ENCODE peak calls at places on chromosomes 6 and 20, in five cellular contexts. H, Z, G, T and S are unnamed samples. For H3K36me3, the result is how much of the 10 kb centered on the place peaks cover.

GRCh38 chr6:75830959-75831885 is 82.2 kb downstream of the MYO6 start:
- DNase-seq in Z (peak), G (no peak), H (peak), T (no peak), S (no peak)

GRCh38 chr6:146133866-146134265 is 105.0 kb downstream of the GRM1 start:
- DNase-seq in T (no peak), Z (no peak), H (no peak), G (no peak), S (no peak)

GRCh38 chr20:884983-885952 is 30.9 kb downstream of the ANGPT4 start:
- DNase-seq in Z (peak), H (peak), T (peak), G (peak), S (peak)

GRCh38 chr20:37042986-37043972 is 52.5 kb downstream of the RBL1 start:
- DNase-seq in T (no peak), H (no peak), G (no peak), Z (no peak), S (no peak)

GRCh38 chr6:146944077-146944476 is 260.1 kb upstream of the STXBP5 start:
- DNase-seq in H (no peak), Z (no peak), G (no peak), T (no peak), S (no peak)

GRCh38 chr20:38143646-38144554 is 21.2 kb downstream of the TGM2 start:
- DNase-seq in H (peak), Z (peak), G (peak), T (no peak), S (no peak)

GRCh38 chr20:34013532-34013931 is 19.8 kb downstream of the RALY start:
- DNase-seq in G (no peak), T (no peak), H (no peak), Z (no peak), S (no peak)

GRCh38 chr6:54315692-54316091 is 7.5 kb downstream of the TINAG start:
- DNase-seq in Z (no peak), T (no peak), H (peak), G (no peak), S (no peak)

GRCh38 chr6:5275497-5275896 is 14.2 kb downstream of the FARS2 start:
- DNase-seq in H (no peak), T (no peak), G (no peak), Z (no peak), S (no peak)

GRCh38 chr6:114087496-114087895 is 116.5 kb upstream of the HDAC2 start:
- DNase-seq in G (no peak), H (peak), Z (no peak), T (no peak), S (no peak)

GRCh38 chr6:10030942-10031537 is 383.8 kb downstream of the TFAP2A start:
- DNase-seq in T (no peak), Z (peak), H (no peak), G (peak), S (no peak)

GRCh38 chr6:130385059-130385695 is 19.4 kb downstream of the TMEM200A start:
- DNase-seq in Z (no peak), G (no peak), H (no peak), T (no peak), S (no peak)

GRCh38 chr20:40767530-40767924 is 78.5 kb upstream of the MAFB start:
- DNase-seq in G (no peak), T (no peak), Z (no peak), H (no peak), S (no peak)

GRCh38 chr6:41599015-41599835 is 39.0 kb upstream of the MDFI start:
- DNase-seq in G (no peak), Z (no peak), H (no peak), T (no peak), S (no peak)

GRCh38 chr6:26329763-26330511 is 35.1 kb upstream of the BTN3A2 start:
- DNase-seq in Z (peak), H (peak), G (peak), T (peak), S (no peak)

GRCh38 chr20:326645-327031 is 1.3 kb downstream of the SOX12 start:
- DNase-seq in H (no peak), G (no peak), T (no peak), Z (peak), S (peak)

GRCh38 chr6:134173936-134174789 is 121.7 kb upstream of the SLC2A12 start:
- DNase-seq in H (peak), G (peak), Z (peak), T (peak), S (peak)

GRCh38 chr6:12715437-12715836 is 1.1 kb upstream of the PHACTR1 start:
- DNase-seq in H (no peak), Z (no peak), T (no peak), G (no peak), S (no peak)

GRCh38 chr6:134003542-134003951 is 48.9 kb downstream of the SLC2A12 start:
- DNase-seq in Z (no peak), T (no peak), H (peak), G (no peak), S (no peak)

GRCh38 chr6:37783025-37783825 is 36.3 kb upstream of the ZFAND3 start:
- DNase-seq in T (peak), H (peak), Z (no peak), G (no peak), S (no peak)

GRCh38 chr20:63177134-63177784 is 38.7 kb downstream of the YTHDF1 start:
- DNase-seq in T (peak), H (no peak), G (no peak), Z (no peak), S (peak)

GRCh38 chr6:52176550-52176949 is 9.6 kb upstream of the IL17A start:
- DNase-seq in G (no peak), T (no peak), H (no peak), Z (no peak), S (no peak)

GRCh38 chr6:28393912-28394662 is 5.5 kb downstream of the ZSCAN12 start:
- DNase-seq in G (peak), Z (peak), H (peak), T (no peak), S (no peak)
- H4K91ac ChIP-seq in G (no peak), Z (no peak), H (no peak), T (no peak), S (no peak)

GRCh38 chr20:18056174-18057105 is 1.3 kb downstream of the OVOL2 start:
- DNase-seq in G (peak), Z (peak), T (peak), H (no peak), S (no peak)

GRCh38 chr20:18057106-18057993 is at the start of gene OVOL2:
- DNase-seq in Z (no peak), T (peak), G (peak), H (no peak), S (no peak)

GRCh38 chr20:18059603-18060002 is 1.9 kb upstream of the OVOL2 start:
- DNase-seq in Z (no peak), H (no peak), T (no peak), G (no peak), S (no peak)

GRCh38 chr20:18057994-18058349 is 256 bp upstream of the OVOL2 start:
- DNase-seq in Z (no peak), H (no peak), G (no peak), T (no peak), S (no peak)

DNA sequence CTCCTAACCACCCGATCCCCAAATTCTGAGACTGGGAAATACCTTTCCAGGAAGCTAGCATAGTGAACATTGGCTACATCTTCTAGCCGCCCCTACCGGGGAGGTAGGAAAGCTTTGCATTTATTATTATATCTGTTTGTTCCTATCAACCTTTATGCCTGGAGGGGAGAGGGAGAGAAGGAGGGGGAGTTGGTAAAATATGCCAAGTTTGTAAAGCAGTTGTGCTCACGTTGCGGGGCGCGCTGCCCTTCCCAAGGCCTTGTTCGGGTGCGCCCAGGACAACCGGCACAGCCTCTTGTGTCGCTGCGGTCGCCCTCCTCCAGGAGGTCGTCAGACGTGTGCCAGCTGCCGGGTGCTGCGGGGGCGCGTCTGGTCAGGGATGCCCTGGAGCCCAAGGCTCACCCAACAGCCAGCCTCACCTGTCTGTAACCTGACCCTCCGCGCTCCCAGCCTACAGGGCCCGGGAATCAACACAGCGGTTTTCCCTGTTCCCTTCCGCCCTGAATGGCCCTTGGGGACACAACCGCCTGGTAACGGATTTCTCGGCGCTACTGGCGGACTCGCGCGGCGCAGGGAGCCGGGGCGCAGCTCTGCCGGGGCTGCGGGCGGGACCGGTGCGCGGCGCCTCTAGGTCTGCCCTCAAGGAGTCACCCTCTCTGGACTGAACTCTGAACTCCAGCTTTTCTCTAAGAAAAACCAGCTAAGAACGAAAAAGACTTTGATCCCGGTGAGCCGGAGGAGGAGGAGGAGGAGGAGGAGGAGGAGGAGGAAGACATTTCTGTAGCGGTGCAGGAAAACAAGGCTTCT is 1.1 kb upstream of the OVOL2 start:
- DNase-seq in H (no peak), Z (no peak), T (peak), G (peak), S (peak)
- H3K9ac ChIP-seq in H (no peak), Z (no peak), T (no peak), G (no peak), S (no peak)

GRCh38 chr20:49106332-49106731 is 60.2 kb downstream of the CSE1L start:
- DNase-seq in H (no peak), Z (no peak), G (no peak), T (no peak), S (no peak)

GRCh38 chr20:49100934-49101333 is 54.8 kb downstream of the CSE1L start:
- DNase-seq in T (no peak), H (peak), Z (peak), G (no peak), S (no peak)

GRCh38 chr20:49104365-49104648 is 58.2 kb downstream of the CSE1L start:
- DNase-seq in G (no peak), Z (no peak), T (no peak), H (no peak), S (peak)

GRCh38 chr20:49103647-49104364 is 57.7 kb downstream of the CSE1L start:
- DNase-seq in H (no peak), G (no peak), Z (no peak), T (no peak), S (no peak)

DNA sequence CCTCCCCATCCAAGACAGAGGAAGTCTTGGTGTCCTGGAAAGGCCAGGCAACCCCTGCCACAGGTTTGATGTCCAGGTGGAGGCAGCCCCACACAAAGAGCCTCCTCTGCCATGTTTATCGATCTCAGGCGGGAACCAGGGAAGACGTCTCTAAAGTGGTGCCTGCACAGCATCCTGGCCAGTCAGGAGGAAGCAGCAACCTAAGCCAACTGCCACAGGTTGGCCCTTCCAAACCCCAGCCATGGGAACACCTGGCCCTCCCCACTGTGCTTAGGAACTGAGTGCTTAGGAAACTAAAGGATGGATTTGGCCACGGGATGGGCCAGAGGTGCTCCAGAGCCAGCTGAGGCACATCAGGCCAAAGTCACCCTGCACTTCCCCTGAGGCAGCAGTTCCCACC is 56.9 kb downstream of the CSE1L start:
- DNase-seq in H (no peak), G (no peak), Z (no peak), T (no peak), S (no peak)
- H3K36me3 ChIP-seq in H (under half), G (under half), Z (under half), T (under half), S (half or more)

GRCh38 chr6:70424296-70424695 is 11.0 kb downstream of the FAM135A start:
- DNase-seq in H (no peak), G (no peak), T (no peak), Z (no peak), S (no peak)
- H4K91ac ChIP-seq in H (no peak), G (no peak), T (no peak), Z (no peak), S (no peak)

GRCh38 chr20:30812739-30813411 is 444.6 kb upstream of the DEFB115 start:
- DNase-seq in Z (no peak), T (no peak), H (no peak), G (no peak), S (no peak)

GRCh38 chr20:30816182-30816645 is 441.2 kb upstream of the DEFB115 start:
- DNase-seq in G (no peak), T (no peak), H (no peak), Z (no peak), S (no peak)

GRCh38 chr20:30815577-30816181 is 441.8 kb upstream of the DEFB115 start:
- DNase-seq in T (no peak), H (no peak), G (no peak), Z (no peak), S (no peak)

GRCh38 chr20:30811896-30812671 is 445.4 kb upstream of the DEFB115 start:
- DNase-seq in G (peak), H (peak), Z (no peak), T (peak), S (peak)
- H3K9ac ChIP-seq in G (no peak), H (no peak), Z (no peak), T (no peak), S (peak)

GRCh38 chr6:7184502-7184901 is 76.7 kb downstream of the RREB1 start:
- DNase-seq in T (no peak), G (no peak), Z (no peak), H (peak), S (no peak)
- H3K36me3 ChIP-seq in T (under half), G (under half), Z (under half), H (under half), S (half or more)